ENCODE peak calls at places on chromosomes 13 and 19, in ten cellular contexts. M is foreskin keratinocyte; J is RPMI7951; U is activated CD8-positive, alpha-beta memory T cell treated with anti-CD3 and anti-CD28 coated beads, Interleukin-2, amount 50 U/mL, for 4 hours; H is RWPE1; X is NB4; P is stimulated activated CD8-positive, alpha-beta memory T cell treated with anti-CD3 and anti-CD28 coated beads, Interleukin-4, amount 100 ng/mL, for 1 hour; D is GM04503; Y is NCI-H1092; N is neural crest cell. F is an unnamed sample.

GRCh38 chr19:32358311-32358710 is 12.9 kb downstream of the ZNF507 start:
- DNase-seq in M (no peak), J (no peak), U (no peak), H (no peak), X (no peak), P (no peak), D (no peak), Y (no peak), N (no peak), F (no peak)

GRCh38 chr13:107969551-107969950 is 245.8 kb downstream of the LIG4 start:
- DNase-seq in M (no peak), J (no peak), U (no peak), H (no peak), X (no peak), P (no peak), D (no peak), Y (no peak), N (no peak), F (peak; percentile 81)

GRCh38 chr19:35545855-35546381 is 492 bp downstream of the TMEM147 start:
- DNase-seq in M (no peak), J (peak; percentile 35), U (peak; percentile 67), H (peak; percentile 56), X (peak; percentile 46), P (no peak), D (no peak), Y (no peak), N (no peak), F (no peak)

GRCh38 chr19:14383898-14384669 is 2.8 kb downstream of the ADGRE5 start:
- DNase-seq in M (no peak), J (peak; percentile 72), U (peak; percentile 71), H (peak; percentile 78), X (peak; percentile 90), P (peak; percentile 60), D (no peak), Y (no peak), N (no peak), F (no peak)

GRCh38 chr19:48713041-48713863 is 6.3 kb downstream of the MAMSTR start:
- DNase-seq in M (no peak), J (peak; percentile 23), U (no peak), H (no peak), X (peak; percentile 60), P (no peak), D (no peak), Y (no peak), N (no peak), F (peak; percentile 43)

GRCh38 chr13:99041337-99041736 is 63.5 kb upstream of the DOCK9 start:
- DNase-seq in M (no peak), J (no peak), U (no peak), H (no peak), X (no peak), P (no peak), D (no peak), Y (no peak), N (no peak), F (no peak)

GRCh38 chr13:82358284-82358683 is 1524.0 kb downstream of the SLITRK1 start:
- DNase-seq in M (peak; percentile 15), J (no peak), U (no peak), H (no peak), X (no peak), P (no peak), D (no peak), Y (no peak), N (no peak), F (no peak)

GRCh38 chr19:55251296-55252081 is 7.3 kb downstream of the PPP6R1 start:
- DNase-seq in M (peak; percentile 25), J (no peak), U (peak; percentile 44), H (no peak), X (peak; percentile 29), P (no peak), D (no peak), Y (no peak), N (no peak), F (no peak)

GRCh38 chr19:40783711-40784110 is 5.7 kb downstream of the RAB4B start:
- DNase-seq in M (no peak), J (no peak), U (no peak), H (no peak), X (no peak), P (no peak), D (no peak), Y (no peak), N (no peak), F (no peak)

GRCh38 chr13:113782472-113782871 is 23.4 kb downstream of the TMEM255B start:
- DNase-seq in M (no peak), J (no peak), U (no peak), H (no peak), X (no peak), P (no peak), D (no peak), Y (no peak), N (no peak), F (no peak)

GRCh38 chr13:106835477-106835876 is 267.5 kb upstream of the ARGLU1 start:
- DNase-seq in M (no peak), J (no peak), U (no peak), H (no peak), X (no peak), P (no peak), D (no peak), Y (no peak), N (no peak), F (no peak)

GRCh38 chr13:79522583-79522982 is 41.6 kb downstream of the NDFIP2 start:
- DNase-seq in M (no peak), J (peak; percentile 89), U (no peak), H (no peak), X (peak; percentile 59), P (no peak), D (no peak), Y (no peak), N (no peak), F (no peak)

GRCh38 chr13:32117696-32118095 is 86.1 kb downstream of the FRY start:
- DNase-seq in M (no peak), J (no peak), U (no peak), H (no peak), X (peak; percentile 96), P (no peak), D (no peak), Y (no peak), N (no peak), F (peak; percentile 24)

GRCh38 chr13:112851107-112852046 is 117.6 kb upstream of the MCF2L start:
- DNase-seq in M (peak; percentile 8), J (no peak), U (no peak), H (no peak), X (no peak), P (no peak), D (no peak), Y (no peak), N (no peak), F (no peak)

GRCh38 chr13:111388851-111389500 is 68.5 kb downstream of the TEX29 start:
- DNase-seq in M (no peak), J (no peak), U (no peak), H (no peak), X (no peak), P (no peak), D (no peak), Y (no peak), N (no peak), F (no peak)

GRCh38 chr19:40718774-40719391 is 2.0 kb downstream of the ITPKC start:
- DNase-seq in M (peak; percentile 91), J (peak; percentile 28), U (no peak), H (peak; percentile 87), X (no peak), P (no peak), D (no peak), Y (no peak), N (no peak), F (peak; percentile 46)

GRCh38 chr19:28443361-28443760 is 769.6 kb downstream of the UQCRFS1 start:
- DNase-seq in M (no peak), J (no peak), U (no peak), H (no peak), X (no peak), P (no peak), D (no peak), Y (no peak), N (no peak), F (no peak)

GRCh38 chr19:51161266-51161665 is 19.2 kb downstream of the SIGLEC7 start:
- DNase-seq in M (peak; percentile 57), J (no peak), U (no peak), H (no peak), X (no peak), P (no peak), D (no peak), Y (no peak), N (no peak), F (no peak)